ENCODE peak calls at places on chromosomes 5 and 9, in seven cellular contexts. T is dorsolateral prefrontal cortex; N is stimulated activated CD4-positive, alpha-beta T cell treated with anti-CD3 and anti-CD28 coated beads, Interleukin-2, amount 100 ng/mL, for 48 hours; I is mesendoderm; J is HT-29; P is AG09319; Z is hepatic stellate cell. U is an unnamed sample.

GRCh38 chr5:135560858-135561257 is 17.9 kb downstream of the CXCL14 start:
- DNase-seq in Z (peak; percentile 80), P (peak; percentile 37), I (peak; percentile 89), N (peak; percentile 70), J (peak; percentile 91), T (peak; percentile 81), U (peak; percentile 79)

GRCh38 chr9:5364294-5364990 is 24.8 kb upstream of the RLN1 start:
- DNase-seq in T (no peak), P (no peak), Z (no peak), J (no peak), N (no peak), I (no peak), U (peak; percentile 18)

GRCh38 chr5:133508314-133508713 is 104.0 kb downstream of the FSTL4 start:
- DNase-seq in J (no peak), I (no peak), T (no peak), P (no peak), Z (no peak), N (no peak), U (no peak)

GRCh38 chr5:11814373-11814772 is 89.9 kb downstream of the CTNND2 start:
- DNase-seq in T (no peak), J (no peak), N (no peak), I (no peak), P (no peak), Z (no peak), U (no peak)

GRCh38 chr5:68253612-68254341 is 38.2 kb downstream of the PIK3R1 start:
- DNase-seq in P (no peak), N (no peak), J (no peak), Z (no peak), I (no peak), T (no peak), U (no peak)

GRCh38 chr9:114709636-114710035 is 27.6 kb upstream of the TEX48 start:
- DNase-seq in P (no peak), Z (no peak), T (no peak), J (no peak), N (no peak), I (no peak), U (no peak)

GRCh38 chr9:71213633-71214032 is 92.2 kb upstream of the TRPM3 start:
- DNase-seq in J (no peak), T (no peak), Z (no peak), I (no peak), P (no peak), N (no peak), U (no peak)

GRCh38 chr5:6291961-6292360 is 86.4 kb downstream of the MED10 start:
- DNase-seq in P (no peak), J (peak; percentile 58), Z (no peak), N (no peak), I (peak; percentile 67), T (no peak), U (peak; percentile 18)

GRCh38 chr5:111859533-111860270 is 102.7 kb upstream of the NREP start:
- DNase-seq in N (no peak), P (peak; percentile 86), J (no peak), Z (no peak), I (no peak), T (no peak), U (peak; percentile 90)

GRCh38 chr9:38620483-38621433 is at the start of gene ANKRD18A:
- DNase-seq in I (peak; percentile 98), J (peak; percentile 87), Z (peak; percentile 27), N (peak; percentile 73), T (peak; percentile 84), P (peak; percentile 7), U (peak; percentile 97)